ENCODE peak calls at places on chromosomes 7 and 10, in ten cellular contexts. C is stimulated activated CD4-positive, alpha-beta T cell treated with anti-CD3 and anti-CD28 coated beads, Interleukin-15, amount 100 ng/mL, for 1 hour; X is GM04504; I is GDM1; A is HCEC 1CT; F is posterior cingulate gyrus; M is Calu3; U is iris pigment epithelial cell; O is GM20000; R is left cardiac atrium. S is an unnamed sample.
A peak's percentile ranks its signal among the peaks of the same experiment; 100 is the strongest.

GRCh38 chr10:71079761-71080380 is 132.5 kb upstream of the UNC5B start:
- DNase-seq in R (no peak), O (no peak), F (no peak), A (no peak), M (no peak), U (no peak), C (no peak), X (no peak), I (no peak), S (no peak)

GRCh38 chr7:131109757-131110293 is 217.9 kb upstream of the MKLN1 start:
- DNase-seq in R (peak; percentile 89), X (peak; percentile 76), C (peak; percentile 40), U (peak; percentile 93), I (peak; percentile 56), F (peak; percentile 68), M (peak; percentile 72), O (peak; percentile 76), A (peak; percentile 76), S (peak; percentile 39)

GRCh38 chr10:125120046-125120710 is 40.2 kb downstream of the CTBP2 start:
- DNase-seq in F (no peak), A (peak; percentile 17), C (no peak), M (no peak), U (peak; percentile 47), R (no peak), O (no peak), I (no peak), X (peak; percentile 53), S (no peak)

GRCh38 chr10:93333278-93333978 is 148.7 kb downstream of the MYOF start:
- DNase-seq in M (no peak), I (no peak), R (no peak), F (no peak), X (no peak), C (no peak), U (no peak), A (no peak), O (no peak), S (peak; percentile 40)

GRCh38 chr7:7883394-7883793 is 85.2 kb upstream of the GLCCI1 start:
- DNase-seq in R (no peak), I (no peak), U (no peak), M (no peak), X (no peak), A (no peak), O (no peak), F (no peak), C (no peak), S (no peak)

GRCh38 chr7:148191391-148192076 is 399.0 kb upstream of the C7orf33 start:
- DNase-seq in C (no peak), M (no peak), A (no peak), I (no peak), F (no peak), R (no peak), U (no peak), O (no peak), X (no peak), S (no peak)

GRCh38 chr7:29177963-29178612 is 16.5 kb upstream of the CHN2 start:
- DNase-seq in X (no peak), R (peak; percentile 69), A (no peak), F (peak; percentile 16), M (peak; percentile 43), I (peak; percentile 79), C (no peak), U (no peak), O (no peak), S (peak; percentile 40)

GRCh38 chr10:111725035-111725434 is 458.5 kb downstream of the GPAM start:
- DNase-seq in C (no peak), X (no peak), I (no peak), A (no peak), R (no peak), F (no peak), U (no peak), O (no peak), M (no peak), S (no peak)

S was measured in bronchial epithelial cell.